ENCODE peak calls at places on chromosomes 11 and 22, in eight cellular contexts. D, E, H, G, X, S, Q and T are unnamed samples.

GRCh38 chr11:45079943-45080719 is 66.3 kb upstream of the PRDM11 start:
- DNase-seq in D (no peak), E (no peak), H (no peak), G (no peak), X (peak; percentile 47), S (no peak), Q (no peak), T (peak; percentile 28)

GRCh38 chr22:48185656-48186055 is 1423.2 kb downstream of the TBC1D22A start:
- DNase-seq in D (no peak), E (no peak), H (no peak), G (no peak), X (no peak), S (no peak), Q (no peak), T (no peak)

GRCh38 chr11:18704698-18705097 is 6.1 kb downstream of the TMEM86A start:
- DNase-seq in D (no peak), E (no peak), H (no peak), G (no peak), X (no peak), S (no peak), Q (no peak), T (no peak)

GRCh38 chr11:72568861-72569260 is 105.4 kb downstream of the PDE2A start:
- DNase-seq in D (peak; percentile 40), E (no peak), H (no peak), G (no peak), X (no peak), S (peak; percentile 31), Q (no peak), T (no peak)

GRCh38 chr11:74442601-74443000 is 24.7 kb downstream of the KCNE3 start:
- DNase-seq in D (no peak), E (peak; percentile 37), H (no peak), G (no peak), X (no peak), S (no peak), Q (no peak), T (no peak)

GRCh38 chr11:119094816-119095065 is 6.9 kb downstream of the DPAGT1 start:
- DNase-seq in D (peak; percentile 87), E (peak; percentile 87), H (peak; percentile 28), G (peak; percentile 73), X (peak; percentile 92), S (peak; percentile 94), Q (peak; percentile 83), T (no peak)

GRCh38 chr11:65640483-65641207 is 2.7 kb downstream of the SIPA1 start:
- DNase-seq in D (no peak), E (no peak), H (no peak), G (no peak), X (peak; percentile 67), S (peak; percentile 80), Q (no peak), T (no peak)

GRCh38 chr22:20509344-20510047 is 2.1 kb downstream of the MED15 start:
- DNase-seq in D (peak; percentile 91), E (peak; percentile 95), H (peak; percentile 90), G (peak; percentile 89), X (peak; percentile 51), S (no peak), Q (peak; percentile 89), T (peak; percentile 14)

GRCh38 chr11:84594602-84595001 is 1032.5 kb downstream of the DLG2 start:
- DNase-seq in D (no peak), E (no peak), H (no peak), G (no peak), X (no peak), S (no peak), Q (no peak), T (no peak)

GRCh38 chr22:49705631-49706352 is 121.9 kb downstream of the BRD1 start:
- DNase-seq in D (no peak), E (no peak), H (no peak), G (no peak), X (no peak), S (no peak), Q (no peak), T (no peak)

GRCh38 chr11:19181673-19182261 is 20.0 kb downstream of the CSRP3 start:
- DNase-seq in D (no peak), E (no peak), H (no peak), G (no peak), X (no peak), S (no peak), Q (no peak), T (no peak)

GRCh38 chr22:36528336-36528735 is 630 bp downstream of the EIF3D start:
- DNase-seq in D (no peak), E (peak; percentile 24), H (no peak), G (no peak), X (no peak), S (no peak), Q (peak; percentile 54), T (no peak)

GRCh38 chr22:46684706-46685105 is 53.3 kb downstream of the CERK start:
- DNase-seq in D (no peak), E (no peak), H (no peak), G (no peak), X (no peak), S (no peak), Q (no peak), T (no peak)

GRCh38 chr11:45745065-45745811 is 59.7 kb upstream of the SLC35C1 start:
- DNase-seq in D (no peak), E (peak; percentile 11), H (no peak), G (no peak), X (peak; percentile 30), S (no peak), Q (no peak), T (no peak)

GRCh38 chr11:2777396-2777795 is 77.6 kb upstream of the KCNQ1OT1 start:
- DNase-seq in D (no peak), E (peak; percentile 6), H (no peak), G (peak; percentile 3), X (peak; percentile 14), S (peak; percentile 56), Q (no peak), T (no peak)